ENCODE peak calls at places on chromosomes 1 and 21, in six cellular contexts. One of them, this sample, is unnamed.

GRCh38 chr1:199847021-199847420 is 180.5 kb upstream of the NR5A2 start:
- DNase-seq in GM23338: no peak
- DNase-seq in fibroblast of lung: no peak
- DNase-seq in brain microvascular endothelial cell: no peak
- DNase-seq in cardiac muscle cell: no peak
- DNase-seq in A549: no peak
- DNase-seq in this sample: no peak

GRCh38 chr1:106926748-106927582 is 129.5 kb upstream of the PRMT6 start:
- DNase-seq in cardiac muscle cell: no peak
- DNase-seq in fibroblast of lung: peak; percentile 14
- DNase-seq in A549: no peak
- DNase-seq in brain microvascular endothelial cell: no peak
- DNase-seq in GM23338: no peak
- DNase-seq in this sample: no peak

GRCh38 chr1:151009674-151010345 is 1.6 kb downstream of the PRUNE1 start:
- DNase-seq in cardiac muscle cell: no peak
- DNase-seq in fibroblast of lung: no peak
- DNase-seq in brain microvascular endothelial cell: no peak
- DNase-seq in A549: no peak
- DNase-seq in GM23338: no peak
- DNase-seq in this sample: no peak

GRCh38 chr1:3468236-3469103 is 14.0 kb downstream of the ARHGEF16 start:
- DNase-seq in brain microvascular endothelial cell: no peak
- DNase-seq in cardiac muscle cell: no peak
- DNase-seq in A549: no peak
- DNase-seq in GM23338: no peak
- DNase-seq in fibroblast of lung: no peak
- DNase-seq in this sample: no peak

GRCh38 chr1:22296701-22297591 is 154.0 kb upstream of the WNT4 start:
- DNase-seq in brain microvascular endothelial cell: no peak
- DNase-seq in GM23338: no peak
- DNase-seq in fibroblast of lung: no peak
- DNase-seq in cardiac muscle cell: no peak
- DNase-seq in A549: no peak
- DNase-seq in this sample: no peak

GRCh38 chr1:58324551-58324950 is 222.0 kb downstream of the OMA1 start:
- DNase-seq in A549: no peak
- DNase-seq in brain microvascular endothelial cell: no peak
- DNase-seq in cardiac muscle cell: no peak
- DNase-seq in fibroblast of lung: no peak
- DNase-seq in GM23338: no peak
- DNase-seq in this sample: peak; percentile 68

GRCh38 chr1:34591751-34592629 is 162.9 kb upstream of the GJB5 start:
- DNase-seq in cardiac muscle cell: no peak
- DNase-seq in brain microvascular endothelial cell: no peak
- DNase-seq in fibroblast of lung: no peak
- DNase-seq in GM23338: no peak
- DNase-seq in A549: peak; percentile 17
- DNase-seq in this sample: no peak

GRCh38 chr1:41329662-41330587 is 31.3 kb upstream of the FOXO6 start:
- DNase-seq in brain microvascular endothelial cell: no peak
- DNase-seq in A549: no peak
- DNase-seq in GM23338: no peak
- DNase-seq in fibroblast of lung: no peak
- DNase-seq in cardiac muscle cell: no peak
- DNase-seq in this sample: no peak

GRCh38 chr1:208127284-208127683 is 116.9 kb downstream of the PLXNA2 start:
- DNase-seq in cardiac muscle cell: no peak
- DNase-seq in fibroblast of lung: no peak
- DNase-seq in GM23338: no peak
- DNase-seq in A549: no peak
- DNase-seq in brain microvascular endothelial cell: no peak
- DNase-seq in this sample: no peak

GRCh38 chr1:35707253-35708178 is 11.2 kb downstream of the C1orf216 start:
- DNase-seq in A549: no peak
- DNase-seq in fibroblast of lung: no peak
- DNase-seq in cardiac muscle cell: peak; percentile 13
- DNase-seq in brain microvascular endothelial cell: no peak
- DNase-seq in GM23338: peak; percentile 87
- DNase-seq in this sample: peak; percentile 31

GRCh38 chr1:41496080-41497055 is 11.9 kb upstream of the EDN2 start:
- DNase-seq in A549: peak; percentile 82
- DNase-seq in brain microvascular endothelial cell: no peak
- DNase-seq in fibroblast of lung: peak; percentile 94
- DNase-seq in cardiac muscle cell: peak; percentile 95
- DNase-seq in GM23338: peak; percentile 95
- DNase-seq in this sample: no peak

GRCh38 chr21:29095203-29095602 is 21.8 kb upstream of the CCT8 start:
- DNase-seq in A549: no peak
- DNase-seq in GM23338: no peak
- DNase-seq in cardiac muscle cell: no peak
- DNase-seq in fibroblast of lung: no peak
- DNase-seq in brain microvascular endothelial cell: no peak
- DNase-seq in this sample: no peak

GRCh38 chr1:32273389-32274208 is 18.3 kb upstream of the HDAC1 start:
- DNase-seq in brain microvascular endothelial cell: no peak
- DNase-seq in fibroblast of lung: no peak
- DNase-seq in A549: no peak
- DNase-seq in cardiac muscle cell: no peak
- DNase-seq in GM23338: peak; percentile 95
- DNase-seq in this sample: peak; percentile 89

GRCh38 chr1:235625340-235625739 is 24.2 kb downstream of the GNG4 start:
- DNase-seq in brain microvascular endothelial cell: no peak
- DNase-seq in GM23338: no peak
- DNase-seq in cardiac muscle cell: no peak
- DNase-seq in A549: no peak
- DNase-seq in fibroblast of lung: no peak
- DNase-seq in this sample: no peak

GRCh38 chr1:109258481-109259466 is 9.4 kb downstream of the CELSR2 start:
- DNase-seq in cardiac muscle cell: no peak
- DNase-seq in A549: no peak
- DNase-seq in GM23338: no peak
- DNase-seq in brain microvascular endothelial cell: no peak
- DNase-seq in fibroblast of lung: no peak
- DNase-seq in this sample: no peak

GRCh38 chr1:202663141-202663540 is 47.1 kb downstream of the SYT2 start:
- DNase-seq in brain microvascular endothelial cell: no peak
- DNase-seq in A549: no peak
- DNase-seq in cardiac muscle cell: no peak
- DNase-seq in GM23338: no peak
- DNase-seq in fibroblast of lung: no peak
- DNase-seq in this sample: no peak

GRCh38 chr1:158248771-158249170 is 5.5 kb upstream of the CD1A start:
- DNase-seq in A549: no peak
- DNase-seq in GM23338: no peak
- DNase-seq in brain microvascular endothelial cell: no peak
- DNase-seq in cardiac muscle cell: no peak
- DNase-seq in fibroblast of lung: no peak
- DNase-seq in this sample: no peak

GRCh38 chr1:156583821-156584622 is 4.5 kb downstream of the TTC24 start:
- DNase-seq in GM23338: peak; percentile 97
- DNase-seq in cardiac muscle cell: peak; percentile 89
- DNase-seq in brain microvascular endothelial cell: peak; percentile 82
- DNase-seq in A549: peak; percentile 88
- DNase-seq in fibroblast of lung: peak; percentile 89
- DNase-seq in this sample: peak; percentile 61

GRCh38 chr21:25862596-25862995 is 127.8 kb downstream of the GABPA start:
- DNase-seq in brain microvascular endothelial cell: peak; percentile 15
- DNase-seq in fibroblast of lung: peak; percentile 68
- DNase-seq in cardiac muscle cell: peak; percentile 56
- DNase-seq in A549: peak; percentile 38
- DNase-seq in GM23338: peak; percentile 69
- DNase-seq in this sample: peak; percentile 61

GRCh38 chr1:189237008-189237407 is 1240.7 kb downstream of the BRINP3 start:
- DNase-seq in fibroblast of lung: no peak
- DNase-seq in brain microvascular endothelial cell: no peak
- DNase-seq in A549: no peak
- DNase-seq in cardiac muscle cell: no peak
- DNase-seq in GM23338: no peak
- DNase-seq in this sample: no peak

GRCh38 chr1:95780836-95781235 is 546.8 kb downstream of the RWDD3 start:
- DNase-seq in GM23338: peak; percentile 2
- DNase-seq in A549: no peak
- DNase-seq in cardiac muscle cell: no peak
- DNase-seq in fibroblast of lung: no peak
- DNase-seq in brain microvascular endothelial cell: no peak
- DNase-seq in this sample: no peak

GRCh38 chr1:82517586-82517985 is 716.9 kb downstream of the ADGRL2 start:
- DNase-seq in brain microvascular endothelial cell: peak; percentile 54
- DNase-seq in A549: no peak
- DNase-seq in cardiac muscle cell: peak; percentile 30
- DNase-seq in fibroblast of lung: peak; percentile 60
- DNase-seq in GM23338: peak; percentile 56
- DNase-seq in this sample: no peak

GRCh38 chr1:10819198-10819901 is 22.9 kb upstream of the CASZ1 start:
- DNase-seq in cardiac muscle cell: no peak
- DNase-seq in fibroblast of lung: no peak
- DNase-seq in A549: no peak
- DNase-seq in brain microvascular endothelial cell: no peak
- DNase-seq in GM23338: no peak
- DNase-seq in this sample: no peak

GRCh38 chr1:47317841-47318240 is 3.9 kb upstream of the STIL start:
- DNase-seq in A549: no peak
- DNase-seq in GM23338: no peak
- DNase-seq in cardiac muscle cell: no peak
- DNase-seq in fibroblast of lung: peak; percentile 5
- DNase-seq in brain microvascular endothelial cell: peak; percentile 69
- DNase-seq in this sample: no peak

GRCh38 chr1:208029381-208030319 is 118.7 kb upstream of the CD34 start:
- DNase-seq in GM23338: no peak
- DNase-seq in A549: no peak
- DNase-seq in fibroblast of lung: peak; percentile 80
- DNase-seq in brain microvascular endothelial cell: peak; percentile 53
- DNase-seq in cardiac muscle cell: peak; percentile 83
- DNase-seq in this sample: no peak

GRCh38 chr1:198155253-198155652 is 1.5 kb upstream of the NEK7 start:
- DNase-seq in cardiac muscle cell: peak; percentile 68
- DNase-seq in GM23338: no peak
- DNase-seq in A549: peak; percentile 32
- DNase-seq in brain microvascular endothelial cell: peak; percentile 54
- DNase-seq in fibroblast of lung: peak; percentile 67
- DNase-seq in this sample: no peak

GRCh38 chr1:230086152-230086551 is 19.1 kb downstream of the GALNT2 start:
- DNase-seq in brain microvascular endothelial cell: no peak
- DNase-seq in fibroblast of lung: no peak
- DNase-seq in cardiac muscle cell: no peak
- DNase-seq in A549: no peak
- DNase-seq in GM23338: no peak
- DNase-seq in this sample: no peak
- H3K27ac ChIP-seq in brain microvascular endothelial cell: peak overlapping the region; percentile 98
- H3K27ac ChIP-seq in fibroblast of lung: no peak overlapping the region
- H3K27ac ChIP-seq in cardiac muscle cell: no peak overlapping the region
- H3K27ac ChIP-seq in A549: peak overlapping the region; percentile 94
- H3K27ac ChIP-seq in GM23338: no peak overlapping the region
- H3K27ac ChIP-seq in this sample: no peak overlapping the region

GRCh38 chr1:110870721-110871388 is 2.1 kb upstream of the CD53 start:
- DNase-seq in A549: no peak
- DNase-seq in fibroblast of lung: no peak
- DNase-seq in cardiac muscle cell: no peak
- DNase-seq in brain microvascular endothelial cell: no peak
- DNase-seq in GM23338: peak; percentile 11
- DNase-seq in this sample: no peak

GRCh38 chr1:110873856-110874255 is 908 bp downstream of the CD53 start:
- DNase-seq in GM23338: no peak
- DNase-seq in cardiac muscle cell: no peak
- DNase-seq in fibroblast of lung: no peak
- DNase-seq in brain microvascular endothelial cell: no peak
- DNase-seq in A549: no peak
- DNase-seq in this sample: no peak

GRCh38 chr1:110872366-110872744 is 593 bp upstream of the CD53 start:
- DNase-seq in fibroblast of lung: no peak
- DNase-seq in GM23338: no peak
- DNase-seq in cardiac muscle cell: no peak
- DNase-seq in A549: no peak
- DNase-seq in brain microvascular endothelial cell: no peak
- DNase-seq in this sample: no peak

GRCh38 chr1:110874303-110875215 is 1.6 kb downstream of the CD53 start:
- DNase-seq in A549: peak; percentile 5
- DNase-seq in GM23338: no peak
- DNase-seq in fibroblast of lung: no peak
- DNase-seq in brain microvascular endothelial cell: no peak
- DNase-seq in cardiac muscle cell: peak; percentile 61
- DNase-seq in this sample: peak; percentile 76

GRCh38 chr1:110872745-110873435 is at the start of gene CD53:
- DNase-seq in fibroblast of lung: no peak
- DNase-seq in cardiac muscle cell: no peak
- DNase-seq in GM23338: no peak
- DNase-seq in A549: no peak
- DNase-seq in brain microvascular endothelial cell: no peak
- DNase-seq in this sample: peak; percentile 75
- H3K27ac ChIP-seq in fibroblast of lung: no peak within 1 kb of the TSS
- H3K27ac ChIP-seq in cardiac muscle cell: no peak within 1 kb of the TSS
- H3K27ac ChIP-seq in GM23338: no peak within 1 kb of the TSS
- H3K27ac ChIP-seq in A549: no peak within 1 kb of the TSS
- H3K27ac ChIP-seq in brain microvascular endothelial cell: no peak within 1 kb of the TSS
- H3K27ac ChIP-seq in this sample: peak within 1 kb of the TSS; percentile 96

GRCh38 chr1:15167386-15167785 is 13.8 kb downstream of the TMEM51 start:
- DNase-seq in fibroblast of lung: peak; percentile 61
- DNase-seq in brain microvascular endothelial cell: peak; percentile 65
- DNase-seq in cardiac muscle cell: no peak
- DNase-seq in A549: no peak
- DNase-seq in GM23338: no peak
- DNase-seq in this sample: no peak
- H3K27ac ChIP-seq in fibroblast of lung: no peak overlapping the region
- H3K27ac ChIP-seq in brain microvascular endothelial cell: peak overlapping the region; percentile 98
- H3K27ac ChIP-seq in cardiac muscle cell: no peak overlapping the region
- H3K27ac ChIP-seq in A549: peak overlapping the region; percentile 87
- H3K27ac ChIP-seq in GM23338: no peak overlapping the region
- H3K27ac ChIP-seq in this sample: no peak overlapping the region

GRCh38 chr1:154327466-154328317 is 2.4 kb downstream of the ATP8B2 start:
- DNase-seq in GM23338: peak; percentile 33
- DNase-seq in brain microvascular endothelial cell: no peak
- DNase-seq in cardiac muscle cell: no peak
- DNase-seq in A549: no peak
- DNase-seq in fibroblast of lung: no peak
- DNase-seq in this sample: peak; percentile 43
- H3K27ac ChIP-seq in GM23338: no peak overlapping the region
- H3K27ac ChIP-seq in brain microvascular endothelial cell: no peak overlapping the region
- H3K27ac ChIP-seq in cardiac muscle cell: peak overlapping the region; percentile 88
- H3K27ac ChIP-seq in A549: peak overlapping the region; percentile 95
- H3K27ac ChIP-seq in fibroblast of lung: peak overlapping the region; percentile 89
- H3K27ac ChIP-seq in this sample: peak overlapping the region; percentile 91

DNA sequence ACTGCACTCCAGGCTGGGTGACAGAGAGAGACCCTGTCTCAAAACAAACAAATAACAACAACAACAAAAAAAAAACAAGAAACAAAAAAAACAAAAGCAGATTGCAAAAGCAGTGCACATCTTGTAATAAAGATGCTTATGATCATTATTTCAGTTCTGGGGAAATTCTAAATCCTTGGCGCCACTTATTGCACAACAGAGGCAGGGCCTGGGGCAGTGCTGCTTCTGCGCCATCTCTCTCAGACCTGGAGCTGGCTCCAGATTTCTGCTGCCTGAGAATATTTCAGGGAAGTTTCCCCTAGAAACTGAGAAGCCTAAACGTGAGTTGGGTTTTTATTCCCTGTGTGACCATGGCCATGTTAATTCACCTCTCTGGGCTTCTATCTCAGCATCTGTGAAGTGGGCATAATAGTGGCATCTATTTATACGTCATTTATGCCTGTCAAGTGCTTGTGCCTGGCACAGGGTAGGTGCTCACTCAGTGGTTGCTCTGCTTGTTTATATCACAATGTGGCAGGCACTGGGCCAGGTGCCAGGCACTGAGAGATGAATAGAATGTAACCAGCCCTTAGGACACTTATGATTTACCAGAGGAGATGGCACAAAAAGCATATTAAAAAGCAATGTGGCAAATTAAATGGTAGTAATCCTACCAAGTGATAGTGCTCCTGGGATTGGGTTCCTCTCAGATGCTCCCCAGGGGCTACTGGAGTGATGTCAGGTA is 67.9 kb downstream of the MDM4 start:
- DNase-seq in fibroblast of lung: no peak
- DNase-seq in brain microvascular endothelial cell: no peak
- DNase-seq in GM23338: no peak
- DNase-seq in cardiac muscle cell: no peak
- DNase-seq in A549: no peak
- DNase-seq in this sample: no peak
- H3K27ac ChIP-seq in fibroblast of lung: no peak overlapping the region
- H3K27ac ChIP-seq in brain microvascular endothelial cell: no peak overlapping the region
- H3K27ac ChIP-seq in GM23338: no peak overlapping the region
- H3K27ac ChIP-seq in cardiac muscle cell: no peak overlapping the region
- H3K27ac ChIP-seq in A549: no peak overlapping the region
- H3K27ac ChIP-seq in this sample: no peak overlapping the region